ENCODE peak calls at places on chromosome 12, in eight cellular contexts. One of them, this sample, is unnamed.

GRCh38 chr12:29762637-29763300 is 21.0 kb downstream of the TMTC1 start:
- DNase-seq in fibroblast of lung: peak
- DNase-seq in bronchial epithelial cell: no peak
- DNase-seq in hepatocyte: no peak
- DNase-seq in astrocyte of the spinal cord: no peak
- DNase-seq in AG04450: no peak
- DNase-seq in epithelial cell of esophagus: peak
- DNase-seq in A549: no peak
- DNase-seq in this sample: no peak

GRCh38 chr12:98060421-98060820 is 455.0 kb upstream of the TMPO start:
- DNase-seq in fibroblast of lung: no peak
- DNase-seq in bronchial epithelial cell: no peak
- DNase-seq in hepatocyte: no peak
- DNase-seq in astrocyte of the spinal cord: no peak
- DNase-seq in AG04450: no peak
- DNase-seq in epithelial cell of esophagus: no peak
- DNase-seq in A549: no peak
- DNase-seq in this sample: no peak

GRCh38 chr12:76470028-76470939 is 89.3 kb downstream of the OSBPL8 start:
- DNase-seq in fibroblast of lung: peak
- DNase-seq in bronchial epithelial cell: peak
- DNase-seq in hepatocyte: peak
- DNase-seq in astrocyte of the spinal cord: peak
- DNase-seq in AG04450: peak
- DNase-seq in epithelial cell of esophagus: peak
- DNase-seq in A549: peak
- DNase-seq in this sample: peak

GRCh38 chr12:106814649-106815048 is 40.2 kb downstream of the RIC8B start:
- DNase-seq in fibroblast of lung: no peak
- DNase-seq in bronchial epithelial cell: no peak
- DNase-seq in hepatocyte: no peak
- DNase-seq in astrocyte of the spinal cord: no peak
- DNase-seq in AG04450: no peak
- DNase-seq in epithelial cell of esophagus: no peak
- DNase-seq in A549: no peak
- DNase-seq in this sample: no peak

GRCh38 chr12:100919116-100919515 is 124.5 kb downstream of the ANO4 start:
- DNase-seq in fibroblast of lung: peak
- DNase-seq in bronchial epithelial cell: peak
- DNase-seq in hepatocyte: no peak
- DNase-seq in astrocyte of the spinal cord: no peak
- DNase-seq in AG04450: peak
- DNase-seq in epithelial cell of esophagus: peak
- DNase-seq in A549: no peak
- DNase-seq in this sample: peak

GRCh38 chr12:79063258-79063657 is 198.7 kb downstream of the SYT1 start:
- DNase-seq in fibroblast of lung: peak
- DNase-seq in bronchial epithelial cell: no peak
- DNase-seq in hepatocyte: no peak
- DNase-seq in astrocyte of the spinal cord: peak
- DNase-seq in AG04450: peak
- DNase-seq in epithelial cell of esophagus: no peak
- DNase-seq in A549: no peak
- DNase-seq in this sample: peak

GRCh38 chr12:80195143-80195726 is 95.9 kb downstream of the OTOGL start:
- DNase-seq in fibroblast of lung: peak
- DNase-seq in bronchial epithelial cell: peak
- DNase-seq in hepatocyte: peak
- DNase-seq in astrocyte of the spinal cord: peak
- DNase-seq in AG04450: peak
- DNase-seq in epithelial cell of esophagus: peak
- DNase-seq in A549: peak
- DNase-seq in this sample: peak

GRCh38 chr12:3348055-3348454 is 142.9 kb upstream of the PRMT8 start:
- DNase-seq in fibroblast of lung: no peak
- DNase-seq in bronchial epithelial cell: no peak
- DNase-seq in hepatocyte: no peak
- DNase-seq in astrocyte of the spinal cord: no peak
- DNase-seq in AG04450: no peak
- DNase-seq in epithelial cell of esophagus: no peak
- DNase-seq in A549: no peak
- DNase-seq in this sample: no peak

GRCh38 chr12:130496516-130497120 is 158.9 kb downstream of the PIWIL1 start:
- DNase-seq in fibroblast of lung: no peak
- DNase-seq in bronchial epithelial cell: no peak
- DNase-seq in hepatocyte: no peak
- DNase-seq in astrocyte of the spinal cord: no peak
- DNase-seq in AG04450: no peak
- DNase-seq in epithelial cell of esophagus: no peak
- DNase-seq in A549: no peak
- DNase-seq in this sample: no peak

GRCh38 chr12:77064891-77065360 is 443 bp downstream of the E2F7 start:
- DNase-seq in fibroblast of lung: no peak
- DNase-seq in bronchial epithelial cell: peak
- DNase-seq in hepatocyte: no peak
- DNase-seq in astrocyte of the spinal cord: no peak
- DNase-seq in AG04450: no peak
- DNase-seq in epithelial cell of esophagus: no peak
- DNase-seq in A549: peak
- DNase-seq in this sample: no peak

GRCh38 chr12:131349397-131350127 is 361.3 kb upstream of the SFSWAP start:
- DNase-seq in fibroblast of lung: no peak
- DNase-seq in bronchial epithelial cell: no peak
- DNase-seq in hepatocyte: no peak
- DNase-seq in astrocyte of the spinal cord: no peak
- DNase-seq in AG04450: no peak
- DNase-seq in epithelial cell of esophagus: no peak
- DNase-seq in A549: no peak
- DNase-seq in this sample: no peak

GRCh38 chr12:131139363-131140068 is 185.8 kb downstream of the ADGRD1 start:
- DNase-seq in fibroblast of lung: no peak
- DNase-seq in bronchial epithelial cell: no peak
- DNase-seq in hepatocyte: no peak
- DNase-seq in astrocyte of the spinal cord: no peak
- DNase-seq in AG04450: no peak
- DNase-seq in epithelial cell of esophagus: no peak
- DNase-seq in A549: no peak
- DNase-seq in this sample: no peak

GRCh38 chr12:124663206-124663605 is 95.8 kb upstream of the NCOR2 start:
- DNase-seq in fibroblast of lung: no peak
- DNase-seq in bronchial epithelial cell: no peak
- DNase-seq in hepatocyte: no peak
- DNase-seq in astrocyte of the spinal cord: no peak
- DNase-seq in AG04450: no peak
- DNase-seq in epithelial cell of esophagus: no peak
- DNase-seq in A549: no peak
- DNase-seq in this sample: no peak

GRCh38 chr12:9039397-9039977 is 50.1 kb downstream of the KLRG1 start:
- DNase-seq in fibroblast of lung: peak
- DNase-seq in bronchial epithelial cell: peak
- DNase-seq in hepatocyte: peak
- DNase-seq in astrocyte of the spinal cord: peak
- DNase-seq in AG04450: peak
- DNase-seq in epithelial cell of esophagus: peak
- DNase-seq in A549: peak
- DNase-seq in this sample: peak

GRCh38 chr12:53070901-53071492 is 8.2 kb downstream of the SPRYD3 start:
- DNase-seq in fibroblast of lung: no peak
- DNase-seq in bronchial epithelial cell: no peak
- DNase-seq in hepatocyte: peak
- DNase-seq in astrocyte of the spinal cord: no peak
- DNase-seq in AG04450: no peak
- DNase-seq in epithelial cell of esophagus: no peak
- DNase-seq in A549: no peak
- DNase-seq in this sample: no peak

GRCh38 chr12:131830335-131831020 is 2.3 kb downstream of the MMP17 start:
- DNase-seq in fibroblast of lung: peak
- DNase-seq in bronchial epithelial cell: peak
- DNase-seq in hepatocyte: peak
- DNase-seq in astrocyte of the spinal cord: peak
- DNase-seq in AG04450: peak
- DNase-seq in epithelial cell of esophagus: peak
- DNase-seq in A549: peak
- DNase-seq in this sample: peak

GRCh38 chr12:9049520-9050133 is 60.3 kb downstream of the KLRG1 start:
- DNase-seq in fibroblast of lung: peak
- DNase-seq in bronchial epithelial cell: peak
- DNase-seq in hepatocyte: peak
- DNase-seq in astrocyte of the spinal cord: peak
- DNase-seq in AG04450: peak
- DNase-seq in epithelial cell of esophagus: peak
- DNase-seq in A549: peak
- DNase-seq in this sample: peak

GRCh38 chr12:131684015-131684725 is 26.7 kb upstream of the SFSWAP start:
- DNase-seq in fibroblast of lung: no peak
- DNase-seq in bronchial epithelial cell: no peak
- DNase-seq in hepatocyte: no peak
- DNase-seq in astrocyte of the spinal cord: no peak
- DNase-seq in AG04450: no peak
- DNase-seq in epithelial cell of esophagus: no peak
- DNase-seq in A549: no peak
- DNase-seq in this sample: no peak

GRCh38 chr12:83826112-83826511 is 1086.5 kb downstream of the SLC6A15 start:
- DNase-seq in fibroblast of lung: peak
- DNase-seq in bronchial epithelial cell: peak
- DNase-seq in hepatocyte: peak
- DNase-seq in astrocyte of the spinal cord: peak
- DNase-seq in AG04450: no peak
- DNase-seq in epithelial cell of esophagus: peak
- DNase-seq in A549: no peak
- DNase-seq in this sample: no peak

GRCh38 chr12:54956818-54957641 is 27.5 kb downstream of the TESPA1 start:
- DNase-seq in fibroblast of lung: no peak
- DNase-seq in bronchial epithelial cell: no peak
- DNase-seq in hepatocyte: no peak
- DNase-seq in astrocyte of the spinal cord: no peak
- DNase-seq in AG04450: no peak
- DNase-seq in epithelial cell of esophagus: no peak
- DNase-seq in A549: no peak
- DNase-seq in this sample: no peak

GRCh38 chr12:22060261-22060660 is 14.2 kb downstream of the CMAS start:
- DNase-seq in fibroblast of lung: no peak
- DNase-seq in bronchial epithelial cell: no peak
- DNase-seq in hepatocyte: no peak
- DNase-seq in astrocyte of the spinal cord: no peak
- DNase-seq in AG04450: no peak
- DNase-seq in epithelial cell of esophagus: no peak
- DNase-seq in A549: no peak
- DNase-seq in this sample: no peak

GRCh38 chr12:120882055-120882555 is 22.1 kb downstream of the SPPL3 start:
- DNase-seq in fibroblast of lung: no peak
- DNase-seq in bronchial epithelial cell: no peak
- DNase-seq in hepatocyte: no peak
- DNase-seq in astrocyte of the spinal cord: no peak
- DNase-seq in AG04450: no peak
- DNase-seq in epithelial cell of esophagus: no peak
- DNase-seq in A549: no peak
- DNase-seq in this sample: no peak

GRCh38 chr12:120884644-120885043 is 19.5 kb downstream of the SPPL3 start:
- DNase-seq in fibroblast of lung: no peak
- DNase-seq in bronchial epithelial cell: no peak
- DNase-seq in hepatocyte: no peak
- DNase-seq in astrocyte of the spinal cord: no peak
- DNase-seq in AG04450: no peak
- DNase-seq in epithelial cell of esophagus: no peak
- DNase-seq in A549: no peak
- DNase-seq in this sample: no peak

GRCh38 chr12:120887253-120888043 is 16.7 kb downstream of the SPPL3 start:
- DNase-seq in fibroblast of lung: no peak
- DNase-seq in bronchial epithelial cell: no peak
- DNase-seq in hepatocyte: no peak
- DNase-seq in astrocyte of the spinal cord: no peak
- DNase-seq in AG04450: no peak
- DNase-seq in epithelial cell of esophagus: no peak
- DNase-seq in A549: no peak
- DNase-seq in this sample: no peak

GRCh38 chr12:120886194-120887018 is 17.8 kb downstream of the SPPL3 start:
- DNase-seq in fibroblast of lung: no peak
- DNase-seq in bronchial epithelial cell: no peak
- DNase-seq in hepatocyte: no peak
- DNase-seq in astrocyte of the spinal cord: no peak
- DNase-seq in AG04450: no peak
- DNase-seq in epithelial cell of esophagus: no peak
- DNase-seq in A549: no peak
- DNase-seq in this sample: no peak

DNA sequence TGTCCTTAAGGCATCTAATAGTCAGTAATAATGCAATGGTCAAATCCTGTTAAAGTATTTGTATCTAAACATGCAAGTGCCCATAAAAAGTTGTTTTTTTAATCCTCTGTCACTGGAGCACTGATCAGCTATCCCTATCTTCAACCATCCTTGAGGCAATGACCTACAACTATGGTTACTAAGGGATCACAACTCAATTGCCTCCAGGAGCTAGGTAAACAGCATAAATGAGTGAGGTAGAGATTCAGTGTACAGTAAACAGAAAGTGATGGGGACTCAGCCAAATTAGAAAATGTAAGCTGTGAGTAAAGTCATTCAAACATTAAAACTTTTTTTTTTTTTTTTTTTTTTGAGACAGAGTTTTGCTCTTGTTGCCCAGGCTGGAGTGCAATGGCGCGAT is 18.6 kb downstream of the SPPL3 start:
- DNase-seq in fibroblast of lung: no peak
- DNase-seq in bronchial epithelial cell: no peak
- DNase-seq in hepatocyte: no peak
- DNase-seq in astrocyte of the spinal cord: no peak
- DNase-seq in AG04450: no peak
- DNase-seq in epithelial cell of esophagus: no peak
- DNase-seq in A549: no peak
- DNase-seq in this sample: no peak
- H3K4me3 ChIP-seq in fibroblast of lung: no peak
- H3K4me3 ChIP-seq in bronchial epithelial cell: no peak
- H3K4me3 ChIP-seq in hepatocyte: no peak
- H3K4me3 ChIP-seq in astrocyte of the spinal cord: no peak
- H3K4me3 ChIP-seq in AG04450: no peak
- H3K4me3 ChIP-seq in epithelial cell of esophagus: no peak
- H3K4me3 ChIP-seq in A549: no peak
- H3K4me3 ChIP-seq in this sample: no peak

GRCh38 chr12:24109381-24110039 is 160.0 kb upstream of the SOX5 start:
- DNase-seq in fibroblast of lung: peak
- DNase-seq in bronchial epithelial cell: peak
- DNase-seq in hepatocyte: peak
- DNase-seq in astrocyte of the spinal cord: peak
- DNase-seq in AG04450: no peak
- DNase-seq in epithelial cell of esophagus: peak
- DNase-seq in A549: no peak
- DNase-seq in this sample: no peak
- TF ChIP-seq CTCF in fibroblast of lung: peak
- TF ChIP-seq CTCF in bronchial epithelial cell: peak
- TF ChIP-seq CTCF in hepatocyte: peak
- TF ChIP-seq CTCF in astrocyte of the spinal cord: peak
- TF ChIP-seq CTCF in AG04450: peak
- TF ChIP-seq CTCF in epithelial cell of esophagus: peak
- TF ChIP-seq CTCF in A549: no peak
- TF ChIP-seq CTCF in this sample: peak

GRCh38 chr12:6288235-6288634 is 22.2 kb upstream of the PLEKHG6 start:
- DNase-seq in fibroblast of lung: peak
- DNase-seq in bronchial epithelial cell: peak
- DNase-seq in hepatocyte: no peak
- DNase-seq in astrocyte of the spinal cord: peak
- DNase-seq in AG04450: no peak
- DNase-seq in epithelial cell of esophagus: peak
- DNase-seq in A549: no peak
- DNase-seq in this sample: peak
- H3K4me3 ChIP-seq in fibroblast of lung: no peak
- H3K4me3 ChIP-seq in bronchial epithelial cell: no peak
- H3K4me3 ChIP-seq in hepatocyte: no peak
- H3K4me3 ChIP-seq in astrocyte of the spinal cord: no peak
- H3K4me3 ChIP-seq in AG04450: no peak
- H3K4me3 ChIP-seq in epithelial cell of esophagus: no peak
- H3K4me3 ChIP-seq in A549: no peak
- H3K4me3 ChIP-seq in this sample: no peak

GRCh38 chr12:48442191-48442828 is 30.0 kb upstream of the ANP32D start:
- DNase-seq in fibroblast of lung: no peak
- DNase-seq in bronchial epithelial cell: no peak
- DNase-seq in hepatocyte: no peak
- DNase-seq in astrocyte of the spinal cord: no peak
- DNase-seq in AG04450: no peak
- DNase-seq in epithelial cell of esophagus: peak
- DNase-seq in A549: peak
- DNase-seq in this sample: no peak
- TF ChIP-seq CTCF in fibroblast of lung: no peak
- TF ChIP-seq CTCF in bronchial epithelial cell: no peak
- TF ChIP-seq CTCF in hepatocyte: no peak
- TF ChIP-seq CTCF in astrocyte of the spinal cord: no peak
- TF ChIP-seq CTCF in AG04450: no peak
- TF ChIP-seq CTCF in epithelial cell of esophagus: no peak
- TF ChIP-seq CTCF in A549: no peak
- TF ChIP-seq CTCF in this sample: no peak